ENCODE peak calls at places on chromosome 1, in seven cellular contexts. M, A, F, P, D, O and Z are unnamed samples. For H3K4me1, the result is how much of the 10 kb centered on the place peaks cover.

GRCh38 chr1:31787261-31787660 is 23.1 kb upstream of the ADGRB2 start:
- DNase-seq in F (peak), A (no peak), P (no peak), M (no peak), D (no peak), O (no peak), Z (no peak)

GRCh38 chr1:99170516-99170915 is 93.8 kb upstream of the PLPPR4 start:
- DNase-seq in F (no peak), M (peak), A (no peak), O (no peak), D (no peak), P (peak), Z (no peak)

GRCh38 chr1:64082459-64082858 is 121.0 kb upstream of the UBE2U start:
- DNase-seq in O (no peak), M (peak), F (peak), P (no peak), D (no peak), A (peak), Z (peak)

GRCh38 chr1:14921057-14921456 is 232.5 kb upstream of the TMEM51 start:
- DNase-seq in M (peak), P (no peak), A (peak), D (no peak), O (no peak), F (no peak), Z (no peak)

GRCh38 chr1:211648336-211648735 is 27.1 kb downstream of the NEK2 start:
- DNase-seq in M (peak), A (peak), D (no peak), P (peak), F (no peak), O (peak), Z (no peak)

GRCh38 chr1:27342391-27342777 is 562 bp downstream of the SYTL1 start:
- DNase-seq in A (no peak), D (no peak), F (no peak), O (no peak), M (no peak), P (no peak), Z (no peak)

GRCh38 chr1:150159550-150159949 is 9.8 kb downstream of the PLEKHO1 start:
- DNase-seq in D (no peak), F (no peak), O (no peak), P (no peak), A (no peak), M (no peak), Z (no peak)

GRCh38 chr1:160567858-160568682 is 11.2 kb downstream of the CD84 start:
- DNase-seq in F (no peak), P (no peak), D (no peak), O (no peak), A (no peak), M (no peak), Z (no peak)

GRCh38 chr1:39183503-39184353 is 20.8 kb upstream of the MACF1 start:
- DNase-seq in F (peak), M (peak), P (peak), O (peak), D (peak), A (peak), Z (peak)

GRCh38 chr1:37239225-37239740 is 205.0 kb upstream of the GRIK3 start:
- DNase-seq in A (no peak), D (no peak), F (no peak), O (no peak), M (no peak), P (no peak), Z (no peak)

GRCh38 chr1:80961464-80962190 is 839.1 kb upstream of the ADGRL2 start:
- DNase-seq in P (no peak), F (no peak), O (no peak), A (no peak), D (no peak), M (no peak), Z (no peak)
- TF ChIP-seq CTCF in P (no peak), F (no peak), O (no peak), A (no peak), D (no peak), M (no peak), Z (no peak)

GRCh38 chr1:21669033-21669286 is 197 bp downstream of the RAP1GAP start:
- DNase-seq in D (no peak), A (no peak), P (no peak), O (no peak), M (no peak), F (no peak), Z (no peak)

GRCh38 chr1:21666572-21667320 is 2.4 kb downstream of the RAP1GAP start:
- DNase-seq in F (no peak), M (no peak), D (no peak), O (peak), P (no peak), A (no peak), Z (no peak)

GRCh38 chr1:21667348-21668231 is 1.6 kb downstream of the RAP1GAP start:
- DNase-seq in A (no peak), F (no peak), D (no peak), O (no peak), P (no peak), M (no peak), Z (peak)

GRCh38 chr1:21669287-21670058 is at the start of gene RAP1GAP:
- DNase-seq in P (no peak), O (peak), D (no peak), M (no peak), F (no peak), A (no peak), Z (peak)

GRCh38 chr1:21668232-21669032 is 725 bp downstream of the RAP1GAP start:
- DNase-seq in A (no peak), P (no peak), O (peak), F (no peak), M (no peak), D (no peak), Z (no peak)
- H3K4me3 ChIP-seq in A (peak), P (peak), O (peak), F (peak), M (no peak), D (no peak), Z (peak)

DNA sequence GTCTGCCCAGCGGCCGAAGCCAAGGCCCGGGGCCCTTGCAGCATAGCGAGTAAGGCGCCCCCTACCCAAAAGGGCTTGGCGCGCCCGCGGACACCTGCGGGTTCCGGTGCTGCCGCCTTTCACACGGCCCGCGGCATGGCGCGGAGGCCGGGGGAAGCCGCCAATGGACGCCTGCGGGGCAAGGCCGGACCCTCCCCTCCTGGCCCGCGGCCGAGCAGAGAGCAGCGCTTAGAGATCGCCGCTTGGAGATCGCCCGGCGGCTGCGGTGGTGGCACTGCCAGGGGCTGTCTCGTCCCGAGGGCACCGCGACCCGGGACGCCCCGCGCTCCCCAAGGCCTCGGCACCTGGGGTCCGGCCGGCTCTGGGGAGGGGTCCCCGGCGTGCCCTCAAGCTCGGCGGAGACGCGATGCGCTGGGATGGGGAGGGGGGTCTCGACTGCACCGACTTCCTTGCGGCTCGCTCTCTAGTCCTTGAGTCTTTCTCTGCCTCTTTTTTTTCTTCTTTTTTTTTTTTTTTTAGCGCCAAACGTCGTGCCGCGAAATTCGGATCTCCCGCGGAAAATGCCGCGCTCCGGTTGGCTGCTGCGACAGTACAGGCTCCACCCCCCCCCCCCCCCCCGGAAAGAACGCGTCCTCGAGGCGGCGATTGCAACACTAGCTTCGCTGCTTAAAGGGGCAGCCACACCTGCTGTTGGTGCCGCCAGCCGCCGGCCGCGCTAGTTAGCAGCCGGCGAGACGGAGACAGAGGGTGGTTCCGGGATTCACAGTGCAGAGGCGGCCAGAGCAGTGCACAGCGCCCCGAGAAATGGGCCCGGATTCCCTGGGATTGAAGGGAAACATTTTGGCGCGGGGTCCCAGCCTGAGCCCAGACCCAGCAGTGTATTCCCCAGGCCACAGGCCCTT is at the start of gene E2F2:
- DNase-seq in F (peak), O (peak), P (peak), M (peak), A (peak), D (peak), Z (peak)
- H3K4me1 ChIP-seq in F (under half), O (half or more), P (under half), M (under half), A (under half), D (under half), Z (under half)

DNA sequence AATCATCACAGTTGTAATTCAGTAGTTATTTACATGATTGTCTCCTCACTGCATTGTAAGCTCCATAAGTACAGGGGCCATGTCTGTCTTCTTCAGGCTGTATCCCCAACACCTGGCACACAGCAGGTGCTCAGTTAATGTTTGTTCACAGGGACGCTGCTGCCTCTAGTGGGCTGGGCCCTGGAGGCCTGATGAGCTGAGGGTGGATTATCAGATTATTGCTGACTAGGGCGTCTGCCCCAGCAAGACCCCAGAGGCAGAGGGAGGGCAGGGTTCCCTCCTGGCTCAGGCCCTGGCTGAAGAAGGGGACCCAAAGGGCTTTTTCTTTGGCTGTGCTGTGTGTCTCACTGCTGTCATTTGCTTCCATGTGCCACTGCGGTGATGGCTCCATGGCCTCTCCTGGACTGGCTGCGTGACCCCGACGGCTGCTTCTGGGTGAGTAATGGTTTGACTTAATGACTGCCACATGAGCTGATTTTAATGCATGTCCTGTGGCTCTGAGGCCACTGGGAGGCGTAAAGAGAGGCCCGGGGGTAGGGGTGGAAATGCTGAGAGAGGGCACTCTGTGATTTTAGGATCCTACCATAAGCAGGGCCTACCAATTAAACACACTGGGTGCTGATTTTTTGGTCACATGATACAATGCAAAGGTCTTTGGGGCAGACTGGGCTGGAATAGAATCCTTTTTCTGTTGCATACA is 20.8 kb upstream of the EPB41 start:
- DNase-seq in P (peak), F (peak), O (no peak), D (no peak), M (peak), A (no peak), Z (no peak)
- TF ChIP-seq CTCF in P (peak), F (peak), O (no peak), D (no peak), M (peak), A (peak), Z (no peak)